ENCODE peak calls at places on chromosomes 12 and 14, in seven cellular contexts. F, L, E, D, H, P and B are unnamed samples.

GRCh38 chr12:99332936-99333591 is 314.5 kb upstream of the GARIN6 start:
- DNase-seq in F (no peak), L (no peak), E (no peak), D (no peak), H (no peak), P (no peak), B (no peak)

GRCh38 chr12:26226629-26227375 is 31.4 kb downstream of the SSPN start:
- DNase-seq in F (no peak), L (peak), E (peak), D (peak), H (peak), P (peak), B (peak)

GRCh38 chr14:89302396-89302950 is 114.6 kb downstream of the FOXN3 start:
- DNase-seq in F (no peak), L (no peak), E (no peak), D (no peak), H (no peak), P (peak), B (no peak)

GRCh38 chr14:69615471-69616407 is 4.3 kb downstream of the SUSD6 start:
- DNase-seq in F (peak), L (no peak), E (no peak), D (no peak), H (no peak), P (peak), B (no peak)

GRCh38 chr14:64238049-64238448 is 56.1 kb downstream of the ESR2 start:
- DNase-seq in F (no peak), L (peak), E (no peak), D (no peak), H (no peak), P (no peak), B (no peak)

GRCh38 chr12:2375871-2376270 is 323.1 kb downstream of the CACNA1C start:
- DNase-seq in F (no peak), L (no peak), E (no peak), D (no peak), H (no peak), P (no peak), B (no peak)

GRCh38 chr14:68219407-68219806 is 399.8 kb downstream of the RAD51B start:
- DNase-seq in F (no peak), L (peak), E (no peak), D (no peak), H (no peak), P (no peak), B (peak)

GRCh38 chr12:99498756-99499155 is 148.8 kb upstream of the GARIN6 start:
- DNase-seq in F (peak), L (peak), E (no peak), D (peak), H (peak), P (peak), B (peak)

GRCh38 chr14:23362200-23362599 is 2.8 kb downstream of the EFS start:
- DNase-seq in F (peak), L (peak), E (no peak), D (no peak), H (no peak), P (peak), B (no peak)

GRCh38 chr12:58171914-58172313 is 230.5 kb downstream of the ATP23 start:
- DNase-seq in F (peak), L (no peak), E (no peak), D (no peak), H (no peak), P (no peak), B (no peak)

GRCh38 chr14:99812096-99812750 is 19.0 kb downstream of the EML1 start:
- DNase-seq in F (no peak), L (no peak), E (no peak), D (no peak), H (no peak), P (no peak), B (no peak)

GRCh38 chr12:7116916-7117315 is 7.9 kb upstream of the C1RL start:
- DNase-seq in F (no peak), L (no peak), E (no peak), D (no peak), H (no peak), P (no peak), B (no peak)

GRCh38 chr14:61255968-61256367 is 25.2 kb downstream of the TMEM30B start:
- DNase-seq in F (no peak), L (no peak), E (no peak), D (no peak), H (no peak), P (no peak), B (no peak)

GRCh38 chr12:15979096-15980091 is 68.3 kb downstream of the DERA start:
- DNase-seq in F (peak), L (peak), E (no peak), D (peak), H (no peak), P (peak), B (peak)
- H3K9ac ChIP-seq in F (no peak), L (no peak), E (no peak), D (no peak), H (no peak), P (peak), B (no peak)

GRCh38 chr14:38948576-38948975 is 154.5 kb downstream of the SEC23A start:
- DNase-seq in F (no peak), L (no peak), E (no peak), D (no peak), H (no peak), P (no peak), B (no peak)
- H2BK5ac ChIP-seq in F (no peak), L (no peak), E (no peak), D (no peak), H (no peak), P (no peak), B (no peak)

GRCh38 chr12:116141110-116141832 is 136.2 kb downstream of the MED13L start:
- DNase-seq in F (no peak), L (no peak), E (no peak), D (no peak), H (no peak), P (no peak), B (no peak)

GRCh38 chr12:116144384-116144783 is 133.1 kb downstream of the MED13L start:
- DNase-seq in F (no peak), L (no peak), E (no peak), D (no peak), H (no peak), P (no peak), B (no peak)

GRCh38 chr12:116143883-116144266 is 133.6 kb downstream of the MED13L start:
- DNase-seq in F (peak), L (peak), E (no peak), D (peak), H (no peak), P (peak), B (no peak)

GRCh38 chr12:116141833-116142162 is 135.7 kb downstream of the MED13L start:
- DNase-seq in F (no peak), L (no peak), E (no peak), D (no peak), H (no peak), P (no peak), B (no peak)

DNA sequence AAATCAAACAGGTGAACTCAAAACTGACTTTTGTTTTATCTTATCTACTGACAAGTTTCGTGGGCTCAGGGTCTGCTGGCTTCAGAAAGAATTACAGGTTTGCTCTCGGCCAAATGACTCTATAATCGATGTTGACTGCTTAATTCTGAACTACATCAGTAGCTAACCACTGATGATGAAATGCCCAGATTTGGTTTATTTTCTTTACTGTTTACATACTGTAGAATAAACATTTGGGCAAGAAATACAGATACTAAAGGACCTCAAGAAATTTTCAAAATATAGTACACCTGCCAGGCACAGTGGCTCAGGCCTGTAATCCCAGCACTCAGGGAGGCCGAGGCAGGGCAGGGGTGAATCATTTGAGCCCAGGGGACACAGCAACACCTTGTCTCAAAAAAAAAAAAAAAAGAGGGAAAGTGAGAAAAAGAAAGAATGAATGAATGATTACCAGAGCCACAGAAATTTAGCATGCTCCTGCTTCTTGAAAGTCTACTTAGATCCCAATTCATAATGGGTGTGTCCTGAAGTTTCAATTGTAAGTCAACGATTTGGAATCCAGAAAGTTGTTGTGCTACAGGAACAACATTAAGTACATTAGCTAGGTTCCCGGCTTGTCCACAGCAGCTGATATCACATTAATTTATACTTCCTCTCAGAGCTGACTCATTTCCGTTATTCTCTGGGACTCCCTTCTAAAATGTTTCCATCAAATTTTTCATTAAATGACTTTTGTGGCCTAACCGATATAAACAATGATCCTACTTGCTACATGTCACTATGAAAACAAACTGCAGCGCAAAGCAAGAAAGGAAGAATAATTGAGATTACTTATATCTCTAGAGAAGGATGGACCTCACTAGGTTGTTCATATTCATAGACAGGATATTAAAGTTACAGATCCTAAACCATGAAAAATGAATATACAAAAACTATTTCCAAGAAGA is 134.3 kb downstream of the MED13L start:
- DNase-seq in F (peak), L (no peak), E (no peak), D (no peak), H (no peak), P (peak), B (no peak)
- H3K9ac ChIP-seq in F (no peak), L (no peak), E (no peak), D (no peak), H (no peak), P (peak), B (no peak)

GRCh38 chr12:64098709-64099354 is 123.3 kb downstream of the KICS2 start:
- DNase-seq in F (peak), L (no peak), E (no peak), D (no peak), H (no peak), P (no peak), B (no peak)
- H2BK5ac ChIP-seq in F (peak), L (no peak), E (no peak), D (no peak), H (no peak), P (no peak), B (no peak)

DNA sequence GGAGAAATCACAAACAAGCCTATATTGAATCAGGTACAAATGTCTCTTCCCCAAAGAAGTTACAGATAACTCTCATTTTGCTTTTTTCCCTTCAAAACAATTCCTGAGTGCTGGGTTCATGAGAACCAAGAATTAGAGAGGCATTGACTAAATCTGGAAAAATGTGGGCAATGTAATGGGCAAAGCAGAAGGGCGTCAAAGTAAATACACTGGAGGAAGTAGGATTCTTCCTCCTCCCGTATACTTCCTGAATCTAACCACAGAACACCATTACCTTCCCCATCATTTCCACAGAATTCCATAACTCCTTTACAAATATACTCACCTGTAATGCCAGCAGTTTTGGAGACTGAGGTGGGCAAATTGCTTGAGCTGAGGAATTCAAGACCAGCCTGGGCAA is 3.0 kb upstream of the RBMS2 start:
- DNase-seq in F (peak), L (no peak), E (no peak), D (peak), H (no peak), P (peak), B (no peak)
- H3K9ac ChIP-seq in F (no peak), L (no peak), E (no peak), D (no peak), H (no peak), P (no peak), B (no peak)

GRCh38 chr12:103350116-103350515 is 145.7 kb downstream of the C12orf42 start:
- DNase-seq in F (no peak), L (no peak), E (no peak), D (peak), H (no peak), P (no peak), B (no peak)
- H2BK5ac ChIP-seq in F (no peak), L (no peak), E (no peak), D (no peak), H (no peak), P (no peak), B (no peak)

GRCh38 chr12:104469066-104469465 is 12.3 kb downstream of the CHST11 start:
- DNase-seq in F (no peak), L (no peak), E (no peak), D (no peak), H (no peak), P (no peak), B (no peak)

GRCh38 chr12:104470521-104470920 is 13.8 kb downstream of the CHST11 start:
- DNase-seq in F (no peak), L (no peak), E (no peak), D (no peak), H (no peak), P (no peak), B (no peak)

GRCh38 chr12:104467346-104467837 is 10.6 kb downstream of the CHST11 start:
- DNase-seq in F (no peak), L (peak), E (no peak), D (no peak), H (no peak), P (no peak), B (no peak)

GRCh38 chr12:104471336-104471735 is 14.6 kb downstream of the CHST11 start:
- DNase-seq in F (no peak), L (no peak), E (no peak), D (no peak), H (no peak), P (no peak), B (no peak)

GRCh38 chr12:104469523-104469922 is 12.8 kb downstream of the CHST11 start:
- DNase-seq in F (no peak), L (no peak), E (no peak), D (no peak), H (no peak), P (no peak), B (no peak)
- H3K9ac ChIP-seq in F (no peak), L (no peak), E (no peak), D (no peak), H (no peak), P (no peak), B (no peak)